ENCODE peak calls at places on chromosomes 16 and 17, in six cellular contexts. M is IMR-90, J is neuronal stem cell, V is H1, Y is mesenchymal stem cell, L is trophoblast cell. G is an unnamed sample. For H3K36me3, the result is how much of the 10 kb centered on the place peaks cover.

GRCh38 chr17:68035131-68035522 is 408 bp upstream of the KPNA2 start:
- DNase-seq in M (no peak), J (no peak), V (peak), Y (no peak), L (no peak), G (no peak)

GRCh38 chr16:71666928-71667707 is 41.1 kb downstream of the MARVELD3 start:
- DNase-seq in M (no peak), J (no peak), V (no peak), Y (no peak), L (no peak), G (no peak)

GRCh38 chr17:82839617-82840292 is at the start of gene ZNF750:
- DNase-seq in M (no peak), J (no peak), V (no peak), Y (no peak), L (peak), G (peak)

GRCh38 chr16:20074089-20074956 is 633 bp upstream of the GPR139 start:
- DNase-seq in M (no peak), J (no peak), V (no peak), Y (no peak), L (no peak), G (no peak)

GRCh38 chr17:2190014-2190413 is 113.6 kb downstream of the SMG6 start:
- DNase-seq in M (no peak), J (no peak), V (no peak), Y (no peak), L (no peak), G (no peak)

GRCh38 chr17:35295686-35296085 is 52.8 kb downstream of the SLFN5 start:
- DNase-seq in M (no peak), J (no peak), V (no peak), Y (no peak), L (no peak), G (no peak)

GRCh38 chr17:55959756-55960155 is 193.5 kb upstream of the ANKFN1 start:
- DNase-seq in M (no peak), J (no peak), V (no peak), Y (no peak), L (no peak), G (no peak)

GRCh38 chr16:74726736-74727135 is 26.1 kb upstream of the MLKL start:
- DNase-seq in M (no peak), J (no peak), V (peak), Y (no peak), L (no peak), G (peak)

GRCh38 chr16:76946879-76947278 is 244.1 kb upstream of the MON1B start:
- DNase-seq in M (peak), J (no peak), V (no peak), Y (peak), L (peak), G (peak)

GRCh38 chr17:79115487-79115886 is 40.9 kb downstream of the ENGASE start:
- DNase-seq in M (no peak), J (no peak), V (no peak), Y (no peak), L (no peak), G (no peak)

GRCh38 chr16:20610892-20611349 is 34.8 kb upstream of the ACSM2B start:
- DNase-seq in M (no peak), J (no peak), V (no peak), Y (no peak), L (no peak), G (no peak)

GRCh38 chr16:85757341-85757822 is 6.5 kb upstream of the C16orf74 start:
- DNase-seq in M (peak), J (no peak), V (no peak), Y (peak), L (no peak), G (no peak)

GRCh38 chr16:67278773-67279295 is 498 bp upstream of the PLEKHG4 start:
- DNase-seq in M (no peak), J (no peak), V (peak), Y (peak), L (no peak), G (peak)

GRCh38 chr17:27577124-27577761 is 53.7 kb upstream of the LGALS9 start:
- DNase-seq in M (peak), J (no peak), V (peak), Y (peak), L (peak), G (peak)

GRCh38 chr17:79939755-79940154 is 95.9 kb downstream of the TBC1D16 start:
- DNase-seq in M (no peak), J (no peak), V (no peak), Y (no peak), L (no peak), G (no peak)

DNA sequence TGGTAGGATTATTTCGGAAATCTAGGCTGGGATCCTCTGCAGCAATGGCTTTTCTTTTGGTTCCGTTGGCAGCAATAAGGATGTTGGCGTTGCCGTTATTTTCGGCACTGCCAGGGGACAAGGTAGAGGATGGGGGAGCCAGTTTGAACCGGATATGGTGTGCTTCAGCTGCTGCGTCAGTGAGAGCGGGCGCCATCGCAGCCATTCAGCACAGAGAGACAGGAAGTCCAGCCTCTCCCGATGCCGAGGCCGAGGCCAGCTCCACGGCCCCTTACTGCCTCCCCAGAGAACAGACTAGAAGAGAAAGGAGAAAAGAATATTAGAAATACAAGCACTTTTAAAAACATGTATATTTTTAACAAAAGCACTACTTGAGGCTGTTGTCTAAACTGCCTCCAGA is 21.3 kb downstream of the KANSL1 start:
- DNase-seq in M (no peak), J (no peak), V (no peak), Y (no peak), L (no peak), G (no peak)
- H3K36me3 ChIP-seq in M (under half), J (half or more), V (under half), Y (under half), L (under half), G (under half)

GRCh38 chr17:30831257-30831656 is 509 bp upstream of the ATAD5 start:
- DNase-seq in M (peak), J (no peak), V (no peak), Y (no peak), L (peak), G (peak)

GRCh38 chr17:30831663-30832437 is at the start of gene ATAD5:
- DNase-seq in M (peak), J (peak), V (peak), Y (peak), L (peak), G (peak)

GRCh38 chr17:30827082-30827481 is 2.6 kb upstream of the CRLF3 start:
- DNase-seq in M (no peak), J (no peak), V (no peak), Y (no peak), L (no peak), G (no peak)

GRCh38 chr17:30829022-30829421 is 2.7 kb upstream of the ATAD5 start:
- DNase-seq in M (no peak), J (no peak), V (no peak), Y (no peak), L (no peak), G (no peak)

DNA sequence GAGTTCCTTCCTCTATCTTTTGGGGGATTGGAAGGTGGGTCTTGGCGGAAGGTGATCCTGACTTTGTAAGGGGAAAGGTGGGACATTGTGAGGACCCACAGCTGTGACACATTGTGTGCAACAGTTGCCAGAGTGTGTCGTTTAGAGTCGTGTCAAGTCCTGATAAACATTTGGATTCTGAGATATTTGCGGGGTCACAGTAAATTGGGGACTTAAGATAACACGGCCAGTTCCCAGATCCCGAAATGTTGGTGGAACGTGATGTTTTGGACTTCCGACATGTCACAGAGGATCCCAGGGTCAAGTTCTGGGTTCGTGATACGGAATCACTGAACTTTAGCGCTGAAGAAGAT is 648 bp downstream of the ATAD5 start:
- DNase-seq in M (no peak), J (no peak), V (no peak), Y (peak), L (no peak), G (no peak)
- H3K23ac ChIP-seq in M (peak), J (peak), V (no peak), Y (no peak), L (no peak), G (no peak)

GRCh38 chr17:30519707-30520106 is 42.5 kb downstream of the GOSR1 start:
- DNase-seq in M (peak), J (no peak), V (no peak), Y (peak), L (no peak), G (peak)

GRCh38 chr17:30519166-30519565 is 42.0 kb downstream of the GOSR1 start:
- DNase-seq in M (no peak), J (no peak), V (no peak), Y (no peak), L (no peak), G (no peak)

GRCh38 chr17:30513346-30513745 is 36.1 kb downstream of the GOSR1 start:
- DNase-seq in M (peak), J (no peak), V (no peak), Y (no peak), L (no peak), G (no peak)

GRCh38 chr17:30517786-30518185 is 40.6 kb downstream of the GOSR1 start:
- DNase-seq in M (no peak), J (no peak), V (no peak), Y (peak), L (no peak), G (no peak)

GRCh38 chr17:30514895-30515596 is 37.8 kb downstream of the GOSR1 start:
- DNase-seq in M (no peak), J (no peak), V (no peak), Y (no peak), L (no peak), G (no peak)
- H3K36me3 ChIP-seq in M (under half), J (half or more), V (under half), Y (under half), L (under half), G (under half)

GRCh38 chr17:49987290-49987585 is 7.8 kb downstream of the DLX3 start:
- DNase-seq in M (no peak), J (no peak), V (peak), Y (no peak), L (no peak), G (no peak)

GRCh38 chr17:49984776-49985175 is 10.2 kb downstream of the DLX3 start:
- DNase-seq in M (no peak), J (no peak), V (no peak), Y (no peak), L (no peak), G (no peak)

GRCh38 chr17:49986396-49987289 is 8.4 kb downstream of the DLX3 start:
- DNase-seq in M (no peak), J (no peak), V (no peak), Y (no peak), L (no peak), G (no peak)

GRCh38 chr17:49984283-49984682 is 10.7 kb downstream of the DLX3 start:
- DNase-seq in M (no peak), J (no peak), V (no peak), Y (no peak), L (no peak), G (peak)

DNA sequence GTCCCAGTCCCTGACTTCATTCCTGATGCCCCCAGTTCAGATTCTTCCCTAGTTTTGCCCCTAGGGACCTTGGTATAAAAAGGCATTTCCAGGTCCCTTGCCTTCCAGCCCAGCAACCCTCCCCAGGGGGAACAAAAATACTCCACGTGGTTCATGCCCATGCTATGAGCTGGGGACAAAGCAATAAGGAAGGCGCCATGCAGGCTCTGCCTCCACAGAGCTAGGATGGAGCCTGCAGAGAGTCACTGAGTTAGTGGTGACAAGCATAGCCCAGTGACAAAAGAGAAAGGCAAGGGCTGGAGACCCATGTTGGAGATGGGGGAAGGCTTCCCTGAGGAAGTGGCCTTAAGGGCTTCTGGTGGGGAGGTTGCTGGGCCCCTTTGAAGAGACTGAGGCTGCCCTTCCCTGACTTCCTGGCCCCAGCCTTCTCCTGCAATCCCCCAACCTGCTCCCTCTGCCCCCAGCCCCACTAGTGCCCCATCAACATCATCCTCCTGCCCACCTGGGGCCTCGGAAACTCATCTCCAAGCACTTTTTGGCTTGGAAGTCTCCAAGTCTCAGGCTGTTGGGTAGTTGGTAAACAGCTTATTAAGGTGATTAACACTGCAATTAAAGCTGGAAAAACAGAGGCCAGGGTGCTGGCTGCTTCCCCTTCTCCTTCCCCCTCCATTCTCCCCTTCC is 9.6 kb downstream of the DLX3 start:
- DNase-seq in M (no peak), J (no peak), V (no peak), Y (no peak), L (no peak), G (no peak)
- H3K23ac ChIP-seq in M (no peak), J (no peak), V (no peak), Y (no peak), L (no peak), G (no peak)

GRCh38 chr16:47861999-47862398 is 293.8 kb downstream of the ABCC12 start:
- DNase-seq in M (no peak), J (no peak), V (no peak), Y (no peak), L (no peak), G (no peak)
- H3K36me3 ChIP-seq in M (under half), J (under half), V (under half), Y (under half), L (under half), G (under half)

DNA sequence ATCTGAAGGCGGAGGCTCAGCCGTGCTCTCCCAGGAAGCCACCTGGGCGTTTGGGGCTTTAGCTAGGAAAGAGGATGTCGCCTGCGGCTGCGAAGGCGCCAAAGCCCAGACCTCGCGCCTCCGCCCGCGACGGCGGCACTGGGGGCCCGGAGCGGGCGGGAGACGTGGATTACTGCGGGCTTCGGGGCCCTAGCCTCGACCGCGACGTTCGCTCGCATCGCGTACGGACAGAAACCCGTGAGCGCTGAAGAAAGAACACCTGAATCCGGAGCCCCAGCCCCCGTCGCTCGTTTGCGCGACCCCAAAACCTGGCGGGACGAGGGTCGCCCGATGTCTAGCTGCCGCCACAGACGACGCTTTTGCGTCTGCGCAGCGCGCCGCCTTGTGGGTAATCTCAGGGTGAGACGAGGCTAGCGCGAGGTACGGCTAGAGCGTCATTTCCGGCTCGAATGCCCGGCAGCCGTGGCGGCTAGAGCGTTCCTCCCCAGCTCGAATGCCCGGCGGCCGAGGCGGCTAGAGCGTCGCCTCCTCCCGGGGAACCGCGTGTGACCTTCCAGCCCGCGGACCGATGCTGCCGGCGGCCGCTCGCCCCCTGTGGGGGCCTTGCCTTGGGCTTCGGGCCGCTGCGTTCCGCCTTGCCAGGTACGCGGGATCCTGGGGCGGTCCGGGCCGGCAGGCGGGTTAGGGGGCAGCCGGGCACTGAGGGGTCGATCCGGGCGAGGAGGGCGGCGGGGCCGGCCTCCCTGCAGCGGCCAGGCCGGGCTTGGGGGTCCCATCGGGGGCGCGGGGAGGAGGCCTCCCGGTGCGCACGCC is at the start of gene MRPL12:
- DNase-seq in M (peak), J (peak), V (peak), Y (peak), L (peak), G (peak)
- H3K23ac ChIP-seq in M (peak), J (peak), V (no peak), Y (peak), L (no peak), G (peak)

GRCh38 chr16:23552171-23552570 is 5.0 kb downstream of the EARS2 start:
- DNase-seq in M (no peak), J (no peak), V (no peak), Y (no peak), L (no peak), G (peak)
- H3K36me3 ChIP-seq in M (under half), J (half or more), V (under half), Y (under half), L (under half), G (under half)

DNA sequence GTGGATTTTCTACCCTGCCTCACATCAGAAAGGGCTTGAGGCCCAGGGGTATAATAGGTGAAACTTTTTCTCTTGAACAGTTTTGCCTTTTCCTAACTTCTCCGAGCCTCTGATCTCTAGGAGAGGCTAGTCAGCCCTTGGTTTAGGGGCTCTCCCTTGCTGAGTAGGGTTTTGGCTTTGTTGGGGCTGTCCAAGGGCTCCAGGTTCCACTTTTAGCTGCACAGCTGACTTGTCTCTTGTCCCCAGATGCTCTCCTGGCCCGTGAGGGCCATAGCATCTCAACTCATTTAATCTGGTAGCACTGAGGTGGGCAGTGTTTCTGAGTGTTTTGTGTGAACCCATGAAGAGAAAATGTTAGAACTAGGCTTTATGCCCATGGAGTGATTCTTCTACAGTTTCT is 103.9 kb downstream of the MSI2 start:
- DNase-seq in M (no peak), J (no peak), V (no peak), Y (no peak), L (no peak), G (no peak)
- H3K23ac ChIP-seq in M (no peak), J (no peak), V (no peak), Y (no peak), L (no peak), G (no peak)

G was measured in mesendoderm.